ENCODE peak calls at places on chromosomes 5 and 9, in eight cellular contexts. O, Z, D, S, M, I, X and W are unnamed samples.

GRCh38 chr5:534743-535671 is 10.8 kb upstream of the SLC9A3 start:
- DNase-seq in O (no peak), Z (no peak), D (no peak), S (no peak), M (no peak), I (no peak), X (no peak), W (no peak)

GRCh38 chr5:19258686-19259085 is 729.3 kb downstream of the CDH18 start:
- DNase-seq in O (no peak), Z (no peak), D (no peak), S (no peak), M (no peak), I (no peak), X (no peak), W (no peak)

GRCh38 chr5:149429839-149430721 is 51.0 kb upstream of the IL17B start:
- DNase-seq in O (peak), Z (no peak), D (no peak), S (no peak), M (no peak), I (no peak), X (no peak), W (no peak)

GRCh38 chr9:133304158-133304470 is 29.1 kb upstream of the ABO start:
- DNase-seq in O (no peak), Z (no peak), D (no peak), S (no peak), M (no peak), I (no peak), X (no peak), W (no peak)

GRCh38 chr9:124257070-124257864 is 482 bp upstream of the NEK6 start:
- DNase-seq in O (no peak), Z (no peak), D (peak), S (no peak), M (no peak), I (peak), X (peak), W (no peak)

GRCh38 chr9:92969516-92970466 is 22.5 kb downstream of the FGD3 start:
- DNase-seq in O (no peak), Z (no peak), D (no peak), S (no peak), M (no peak), I (no peak), X (no peak), W (no peak)

GRCh38 chr5:167770461-167770860 is 521.0 kb upstream of the WWC1 start:
- DNase-seq in O (no peak), Z (no peak), D (peak), S (no peak), M (peak), I (peak), X (peak), W (no peak)

GRCh38 chr5:33975846-33976245 is 8.6 kb downstream of the SLC45A2 start:
- DNase-seq in O (no peak), Z (no peak), D (no peak), S (no peak), M (peak), I (no peak), X (no peak), W (no peak)

GRCh38 chr9:691825-692363 is 149.6 kb upstream of the DMRT1 start:
- DNase-seq in O (no peak), Z (no peak), D (no peak), S (no peak), M (no peak), I (no peak), X (no peak), W (no peak)

GRCh38 chr5:112594060-112594850 is 143.4 kb upstream of the APC start:
- DNase-seq in O (no peak), Z (no peak), D (no peak), S (no peak), M (peak), I (no peak), X (no peak), W (no peak)

GRCh38 chr5:132895719-132896305 is 22.3 kb downstream of the LEAP2 start:
- DNase-seq in O (no peak), Z (no peak), D (no peak), S (no peak), M (no peak), I (no peak), X (no peak), W (no peak)

GRCh38 chr5:131460867-131461572 is 174.0 kb downstream of the RAPGEF6 start:
- DNase-seq in O (no peak), Z (no peak), D (no peak), S (no peak), M (no peak), I (no peak), X (no peak), W (no peak)

GRCh38 chr9:123658792-123659191 is 271.1 kb downstream of the DENND1A start:
- DNase-seq in O (no peak), Z (no peak), D (no peak), S (no peak), M (no peak), I (no peak), X (no peak), W (no peak)

GRCh38 chr9:34995288-34996060 is 5.9 kb downstream of the DNAJB5 start:
- DNase-seq in O (no peak), Z (no peak), D (no peak), S (no peak), M (peak), I (no peak), X (no peak), W (peak)

GRCh38 chr5:32628049-32628803 is 42.9 kb downstream of the SUB1 start:
- DNase-seq in O (no peak), Z (no peak), D (peak), S (no peak), M (peak), I (no peak), X (no peak), W (peak)

GRCh38 chr5:157162919-157163510 is 3.0 kb downstream of the GARIN3 start:
- DNase-seq in O (no peak), Z (no peak), D (no peak), S (no peak), M (no peak), I (no peak), X (no peak), W (no peak)

GRCh38 chr9:89357331-89358197 is 39.3 kb downstream of the SECISBP2 start:
- DNase-seq in O (no peak), Z (no peak), D (no peak), S (no peak), M (no peak), I (no peak), X (no peak), W (no peak)

GRCh38 chr9:77751341-77752091 is 103.4 kb upstream of the GNA14 start:
- DNase-seq in O (no peak), Z (no peak), D (peak), S (no peak), M (peak), I (peak), X (peak), W (peak)

GRCh38 chr5:124849774-124850173 is 103.3 kb upstream of the ZNF608 start:
- DNase-seq in O (no peak), Z (no peak), D (no peak), S (no peak), M (no peak), I (no peak), X (no peak), W (no peak)

GRCh38 chr5:51389582-51390463 is 6.6 kb downstream of the ISL1 start:
- DNase-seq in O (no peak), Z (no peak), D (no peak), S (no peak), M (peak), I (peak), X (no peak), W (no peak)

GRCh38 chr5:172496671-172497371 is 42.5 kb upstream of the SH3PXD2B start:
- DNase-seq in O (peak), Z (no peak), D (peak), S (no peak), M (peak), I (no peak), X (peak), W (no peak)

GRCh38 chr5:1908931-1909330 is 26.2 kb upstream of the IRX4 start:
- DNase-seq in O (no peak), Z (no peak), D (no peak), S (no peak), M (no peak), I (no peak), X (no peak), W (no peak)

GRCh38 chr5:135829681-135830383 is 4.6 kb upstream of the SLC25A48 start:
- DNase-seq in O (peak), Z (peak), D (peak), S (peak), M (peak), I (peak), X (peak), W (peak)

GRCh38 chr9:133777111-133777791 is 39.1 kb upstream of the SARDH start:
- DNase-seq in O (peak), Z (no peak), D (no peak), S (no peak), M (no peak), I (no peak), X (no peak), W (no peak)

GRCh38 chr9:15244001-15244441 is 63.0 kb downstream of the TTC39B start:
- DNase-seq in O (no peak), Z (no peak), D (peak), S (no peak), M (peak), I (no peak), X (peak), W (no peak)

GRCh38 chr9:114495992-114496391 is 9.3 kb downstream of the WHRN start:
- DNase-seq in O (no peak), Z (no peak), D (no peak), S (no peak), M (no peak), I (no peak), X (no peak), W (no peak)

GRCh38 chr9:124835026-124835501 is 18.2 kb upstream of the WDR38 start:
- DNase-seq in O (peak), Z (no peak), D (peak), S (no peak), M (peak), I (peak), X (peak), W (peak)